ENCODE peak calls at places on chromosomes 5 and 9, in eight cellular contexts. U is NCI-H2171; O is erythroblast; Q is PC-3; H is stimulated activated CD8-positive, alpha-beta memory T cell treated with anti-CD3 and anti-CD28 coated beads, Interleukin-4, amount 100 ng/mL, for 1 hour; S is thoracic aorta; E is G401; X is cardiac fibroblast. L is an unnamed sample.

GRCh38 chr9:4967521-4967920 is 17.6 kb upstream of the JAK2 start:
- DNase-seq in U (no peak), O (no peak), Q (no peak), H (no peak), S (no peak), E (no peak), X (peak; percentile 88), L (no peak)

GRCh38 chr9:90970603-90971002 is 169.0 kb downstream of the SYK start:
- DNase-seq in U (no peak), O (no peak), Q (peak; percentile 72), H (no peak), S (no peak), E (no peak), X (no peak), L (no peak)

GRCh38 chr5:90932052-90932699 is 373.6 kb downstream of the ADGRV1 start:
- DNase-seq in U (no peak), O (peak; percentile 36), Q (peak; percentile 93), H (no peak), S (peak; percentile 6), E (peak; percentile 17), X (peak; percentile 86), L (peak; percentile 40)

GRCh38 chr5:7902201-7902600 is 33.3 kb downstream of the MTRR start:
- DNase-seq in U (no peak), O (no peak), Q (no peak), H (no peak), S (no peak), E (no peak), X (peak; percentile 60), L (no peak)

GRCh38 chr9:113649054-113649453 is 185.5 kb downstream of the RGS3 start:
- DNase-seq in U (peak; percentile 74), O (no peak), Q (no peak), H (no peak), S (no peak), E (peak; percentile 40), X (peak; percentile 19), L (no peak)

GRCh38 chr5:139859013-139859412 is 63.4 kb downstream of the PSD2 start:
- DNase-seq in U (no peak), O (no peak), Q (no peak), H (no peak), S (no peak), E (no peak), X (no peak), L (no peak)

GRCh38 chr5:56703962-56704361 is 111.4 kb upstream of the MAP3K1 start:
- DNase-seq in U (no peak), O (no peak), Q (no peak), H (no peak), S (no peak), E (no peak), X (no peak), L (no peak)

GRCh38 chr5:55932700-55933099 is 62.1 kb downstream of the IL6ST start:
- DNase-seq in U (no peak), O (no peak), Q (no peak), H (no peak), S (no peak), E (no peak), X (no peak), L (no peak)

GRCh38 chr5:161544350-161544765 is 2.2 kb downstream of the GABRB2 start:
- DNase-seq in U (no peak), O (peak; percentile 28), Q (peak; percentile 33), H (no peak), S (no peak), E (peak; percentile 85), X (peak; percentile 58), L (peak; percentile 70)

GRCh38 chr5:128844354-128844923 is 120.8 kb upstream of the SLC27A6 start:
- DNase-seq in U (no peak), O (no peak), Q (peak; percentile 63), H (no peak), S (no peak), E (peak; percentile 19), X (peak; percentile 51), L (peak; percentile 33)

GRCh38 chr9:132283165-132283564 is 71.6 kb downstream of the SETX start:
- DNase-seq in U (no peak), O (no peak), Q (no peak), H (no peak), S (no peak), E (no peak), X (no peak), L (no peak)

GRCh38 chr5:126234563-126235195 is 188.5 kb upstream of the GRAMD2B start:
- DNase-seq in U (no peak), O (no peak), Q (peak; percentile 60), H (no peak), S (no peak), E (peak; percentile 14), X (peak; percentile 43), L (peak; percentile 24)

GRCh38 chr5:73624888-73625287 is 1.1 kb upstream of the ARHGEF28 start:
- DNase-seq in U (no peak), O (no peak), Q (no peak), H (no peak), S (no peak), E (no peak), X (no peak), L (no peak)

GRCh38 chr9:20651926-20652325 is 29.6 kb upstream of the MLLT3 start:
- DNase-seq in U (no peak), O (no peak), Q (no peak), H (no peak), S (no peak), E (no peak), X (no peak), L (peak; percentile 61)

GRCh38 chr5:92916036-92916435 is 665.0 kb downstream of the NR2F1-AS1 start:
- DNase-seq in U (no peak), O (no peak), Q (peak; percentile 56), H (no peak), S (no peak), E (peak; percentile 39), X (peak; percentile 79), L (no peak)

GRCh38 chr9:13719981-13720380 is 440.5 kb upstream of the MPDZ start:
- DNase-seq in U (no peak), O (no peak), Q (peak; percentile 48), H (no peak), S (no peak), E (no peak), X (peak; percentile 93), L (no peak)

GRCh38 chr5:158807947-158808346 is 291.8 kb downstream of the EBF1 start:
- DNase-seq in U (no peak), O (peak; percentile 10), Q (no peak), H (no peak), S (no peak), E (no peak), X (peak; percentile 66), L (peak; percentile 85)

GRCh38 chr9:99120256-99120655 is 15.3 kb downstream of the TGFBR1 start:
- DNase-seq in U (no peak), O (no peak), Q (no peak), H (no peak), S (no peak), E (no peak), X (no peak), L (no peak)

GRCh38 chr5:1537166-1538154 is 13.7 kb upstream of the LPCAT1 start:
- DNase-seq in U (no peak), O (no peak), Q (no peak), H (no peak), S (no peak), E (no peak), X (no peak), L (no peak)

GRCh38 chr9:134460206-134460605 is 134.0 kb downstream of the RXRA start:
- DNase-seq in U (no peak), O (no peak), Q (no peak), H (no peak), S (no peak), E (no peak), X (no peak), L (no peak)

GRCh38 chr9:121778252-121779225 is 127.1 kb downstream of the DAB2IP start:
- DNase-seq in U (no peak), O (no peak), Q (no peak), H (no peak), S (no peak), E (peak; percentile 95), X (no peak), L (no peak)

GRCh38 chr9:11241779-11242178 is 629.0 kb upstream of the PTPRD start:
- DNase-seq in U (no peak), O (no peak), Q (no peak), H (no peak), S (no peak), E (no peak), X (no peak), L (no peak)

GRCh38 chr5:133950821-133951612 is 17.4 kb downstream of the C5orf15 start:
- DNase-seq in U (no peak), O (no peak), Q (no peak), H (no peak), S (no peak), E (no peak), X (no peak), L (no peak)

L was measured in KBM-7.